ENCODE peak calls at places on chromosomes 12 and 14, in four cellular contexts. I is LNCaP clone FGC, R is GM10248, C is epithelial cell of prostate. V is an unnamed sample.

GRCh38 chr12:124703852-124704251 is 136.4 kb upstream of the NCOR2 start:
- DNase-seq in I (no peak), R (no peak), C (no peak), V (no peak)

GRCh38 chr14:23610090-23610814 is 25.9 kb upstream of the DHRS2 start:
- DNase-seq in I (no peak), R (no peak), C (no peak), V (no peak)

GRCh38 chr12:81416571-81416970 is 338.7 kb downstream of the ACSS3 start:
- DNase-seq in I (no peak), R (no peak), C (no peak), V (no peak)

GRCh38 chr12:7609480-7609879 is 56.2 kb downstream of the APOBEC1 start:
- DNase-seq in I (no peak), R (no peak), C (no peak), V (peak; percentile 25)

GRCh38 chr12:4119157-4119761 is 154.3 kb upstream of the CCND2 start:
- DNase-seq in I (no peak), R (peak; percentile 80), C (no peak), V (no peak)

GRCh38 chr12:97173672-97174385 is 266.8 kb downstream of the NEDD1 start:
- DNase-seq in I (no peak), R (no peak), C (no peak), V (no peak)

GRCh38 chr12:128737292-128737966 is 86.3 kb downstream of the SLC15A4 start:
- DNase-seq in I (no peak), R (no peak), C (no peak), V (no peak)

GRCh38 chr14:58078068-58078467 is 73.9 kb downstream of the ARMH4 start:
- DNase-seq in I (no peak), R (no peak), C (no peak), V (peak; percentile 95)

GRCh38 chr12:109781668-109782321 is 51.4 kb downstream of the TRPV4 start:
- DNase-seq in I (no peak), R (no peak), C (no peak), V (no peak)

GRCh38 chr12:123942277-123942653 is 30.4 kb downstream of the CCDC92 start:
- DNase-seq in I (no peak), R (no peak), C (no peak), V (no peak)

GRCh38 chr14:104967414-104968152 is 10.6 kb downstream of the AHNAK2 start:
- DNase-seq in I (no peak), R (no peak), C (no peak), V (no peak)

GRCh38 chr14:53109028-53109687 is 44.0 kb downstream of the DDHD1 start:
- DNase-seq in I (no peak), R (peak; percentile 56), C (no peak), V (no peak)

GRCh38 chr12:103858953-103859601 is 18.0 kb upstream of the NT5DC3 start:
- DNase-seq in I (peak; percentile 83), R (no peak), C (peak; percentile 98), V (peak; percentile 99)

GRCh38 chr14:65101631-65102440 is 481 bp downstream of the MAX start:
- DNase-seq in I (no peak), R (no peak), C (no peak), V (peak; percentile 4)

GRCh38 chr14:61671086-61671485 is 24.2 kb upstream of the HIF1A start:
- DNase-seq in I (no peak), R (peak; percentile 56), C (no peak), V (no peak)

GRCh38 chr12:111410229-111411186 is 4.8 kb downstream of the SH2B3 start:
- DNase-seq in I (no peak), R (no peak), C (no peak), V (no peak)

GRCh38 chr12:94892544-94893267 is 110.8 kb downstream of the NDUFA12 start:
- DNase-seq in I (no peak), R (no peak), C (no peak), V (no peak)

GRCh38 chr12:42812086-42812485 is 222.5 kb upstream of the PRICKLE1 start:
- DNase-seq in I (no peak), R (no peak), C (no peak), V (no peak)

GRCh38 chr12:83143937-83144336 is 457.2 kb downstream of the TMTC2 start:
- DNase-seq in I (no peak), R (no peak), C (no peak), V (no peak)

GRCh38 chr14:75306917-75307699 is 28.5 kb downstream of the FOS start:
- DNase-seq in I (no peak), R (peak; percentile 63), C (no peak), V (no peak)

GRCh38 chr14:71438684-71439083 is 493.5 kb upstream of the RGS6 start:
- DNase-seq in I (no peak), R (no peak), C (no peak), V (no peak)

GRCh38 chr12:95646781-95647184 is 95.5 kb upstream of the USP44 start:
- DNase-seq in I (no peak), R (no peak), C (no peak), V (no peak)

GRCh38 chr14:22388669-22389625 is 200.1 kb downstream of the DAD1 start:
- DNase-seq in I (no peak), R (no peak), C (no peak), V (peak; percentile 33)

GRCh38 chr12:28568709-28569108 is 378.5 kb downstream of the CCDC91 start:
- DNase-seq in I (no peak), R (no peak), C (no peak), V (no peak)